ENCODE peak calls at places on chromosomes 3 and 15, in ten cellular contexts. One of them, this sample, is unnamed.

GRCh38 chr3:137163241-137163916 is 205.6 kb downstream of the IL20RB start:
- ATAC-seq in activated naive CD8-positive, alpha-beta T cell treated with anti-CD3 and anti-CD28 coated beads, Interleukin-2, amount 50 U/mL, for 24 hours: no peak
- ATAC-seq in CD4-positive, alpha-beta T cell: no peak
- ATAC-seq in lower lobe of right lung: peak
- ATAC-seq in psoas muscle: no peak
- ATAC-seq in esophagus mucosa: no peak
- ATAC-seq in left ventricle myocardium superior: peak
- ATAC-seq in activated CD8-positive, alpha-beta T cell treated with anti-CD3 and anti-CD28 coated beads, Interleukin-2, amount 10 ng/mL, durations not matched to agents 7 days and 5 days: no peak
- ATAC-seq in stimulated activated naive B cell treated with anti-CD40 and anti-IgM and Interleukin-4, amounts not matched to agents 10 μg/mL and 1 μg/mL and 100 μg/mL, for 72 hours: no peak
- ATAC-seq in stimulated activated naive CD8-positive, alpha-beta T cell treated with anti-CD3 and anti-CD28 coated beads, Interleukin-15, amount 100 ng/mL, for 72 hours: no peak
- ATAC-seq in this sample: no peak

GRCh38 chr3:179991104-179991503 is 45.6 kb downstream of the PEX5L start:
- ATAC-seq in activated naive CD8-positive, alpha-beta T cell treated with anti-CD3 and anti-CD28 coated beads, Interleukin-2, amount 50 U/mL, for 24 hours: no peak
- ATAC-seq in CD4-positive, alpha-beta T cell: no peak
- ATAC-seq in lower lobe of right lung: no peak
- ATAC-seq in psoas muscle: no peak
- ATAC-seq in esophagus mucosa: no peak
- ATAC-seq in left ventricle myocardium superior: no peak
- ATAC-seq in activated CD8-positive, alpha-beta T cell treated with anti-CD3 and anti-CD28 coated beads, Interleukin-2, amount 10 ng/mL, durations not matched to agents 7 days and 5 days: no peak
- ATAC-seq in stimulated activated naive B cell treated with anti-CD40 and anti-IgM and Interleukin-4, amounts not matched to agents 10 μg/mL and 1 μg/mL and 100 μg/mL, for 72 hours: no peak
- ATAC-seq in stimulated activated naive CD8-positive, alpha-beta T cell treated with anti-CD3 and anti-CD28 coated beads, Interleukin-15, amount 100 ng/mL, for 72 hours: no peak
- ATAC-seq in this sample: no peak

GRCh38 chr15:42449770-42450433 is 41.0 kb downstream of the ZNF106 start:
- ATAC-seq in activated naive CD8-positive, alpha-beta T cell treated with anti-CD3 and anti-CD28 coated beads, Interleukin-2, amount 50 U/mL, for 24 hours: no peak
- ATAC-seq in CD4-positive, alpha-beta T cell: no peak
- ATAC-seq in lower lobe of right lung: peak
- ATAC-seq in psoas muscle: peak
- ATAC-seq in esophagus mucosa: no peak
- ATAC-seq in left ventricle myocardium superior: peak
- ATAC-seq in activated CD8-positive, alpha-beta T cell treated with anti-CD3 and anti-CD28 coated beads, Interleukin-2, amount 10 ng/mL, durations not matched to agents 7 days and 5 days: no peak
- ATAC-seq in stimulated activated naive B cell treated with anti-CD40 and anti-IgM and Interleukin-4, amounts not matched to agents 10 μg/mL and 1 μg/mL and 100 μg/mL, for 72 hours: no peak
- ATAC-seq in stimulated activated naive CD8-positive, alpha-beta T cell treated with anti-CD3 and anti-CD28 coated beads, Interleukin-15, amount 100 ng/mL, for 72 hours: no peak
- ATAC-seq in this sample: no peak

GRCh38 chr15:79960502-79961217 is 10.3 kb downstream of the BCL2A1 start:
- ATAC-seq in activated naive CD8-positive, alpha-beta T cell treated with anti-CD3 and anti-CD28 coated beads, Interleukin-2, amount 50 U/mL, for 24 hours: no peak
- ATAC-seq in CD4-positive, alpha-beta T cell: no peak
- ATAC-seq in lower lobe of right lung: peak
- ATAC-seq in psoas muscle: no peak
- ATAC-seq in esophagus mucosa: no peak
- ATAC-seq in left ventricle myocardium superior: no peak
- ATAC-seq in activated CD8-positive, alpha-beta T cell treated with anti-CD3 and anti-CD28 coated beads, Interleukin-2, amount 10 ng/mL, durations not matched to agents 7 days and 5 days: no peak
- ATAC-seq in stimulated activated naive B cell treated with anti-CD40 and anti-IgM and Interleukin-4, amounts not matched to agents 10 μg/mL and 1 μg/mL and 100 μg/mL, for 72 hours: no peak
- ATAC-seq in stimulated activated naive CD8-positive, alpha-beta T cell treated with anti-CD3 and anti-CD28 coated beads, Interleukin-15, amount 100 ng/mL, for 72 hours: no peak
- ATAC-seq in this sample: no peak

GRCh38 chr3:169133178-169134161 is 530.0 kb downstream of the MECOM start:
- ATAC-seq in activated naive CD8-positive, alpha-beta T cell treated with anti-CD3 and anti-CD28 coated beads, Interleukin-2, amount 50 U/mL, for 24 hours: no peak
- ATAC-seq in CD4-positive, alpha-beta T cell: no peak
- ATAC-seq in lower lobe of right lung: peak
- ATAC-seq in psoas muscle: no peak
- ATAC-seq in esophagus mucosa: peak
- ATAC-seq in left ventricle myocardium superior: no peak
- ATAC-seq in activated CD8-positive, alpha-beta T cell treated with anti-CD3 and anti-CD28 coated beads, Interleukin-2, amount 10 ng/mL, durations not matched to agents 7 days and 5 days: no peak
- ATAC-seq in stimulated activated naive B cell treated with anti-CD40 and anti-IgM and Interleukin-4, amounts not matched to agents 10 μg/mL and 1 μg/mL and 100 μg/mL, for 72 hours: no peak
- ATAC-seq in stimulated activated naive CD8-positive, alpha-beta T cell treated with anti-CD3 and anti-CD28 coated beads, Interleukin-15, amount 100 ng/mL, for 72 hours: no peak
- ATAC-seq in this sample: no peak

GRCh38 chr15:100593431-100593830 is 8.6 kb downstream of the LINS1 start:
- ATAC-seq in activated naive CD8-positive, alpha-beta T cell treated with anti-CD3 and anti-CD28 coated beads, Interleukin-2, amount 50 U/mL, for 24 hours: no peak
- ATAC-seq in CD4-positive, alpha-beta T cell: no peak
- ATAC-seq in lower lobe of right lung: no peak
- ATAC-seq in psoas muscle: no peak
- ATAC-seq in esophagus mucosa: no peak
- ATAC-seq in left ventricle myocardium superior: no peak
- ATAC-seq in activated CD8-positive, alpha-beta T cell treated with anti-CD3 and anti-CD28 coated beads, Interleukin-2, amount 10 ng/mL, durations not matched to agents 7 days and 5 days: no peak
- ATAC-seq in stimulated activated naive B cell treated with anti-CD40 and anti-IgM and Interleukin-4, amounts not matched to agents 10 μg/mL and 1 μg/mL and 100 μg/mL, for 72 hours: no peak
- ATAC-seq in stimulated activated naive CD8-positive, alpha-beta T cell treated with anti-CD3 and anti-CD28 coated beads, Interleukin-15, amount 100 ng/mL, for 72 hours: no peak
- ATAC-seq in this sample: no peak

GRCh38 chr3:170387952-170388351 is 30.4 kb downstream of the SKIL start:
- ATAC-seq in activated naive CD8-positive, alpha-beta T cell treated with anti-CD3 and anti-CD28 coated beads, Interleukin-2, amount 50 U/mL, for 24 hours: no peak
- ATAC-seq in CD4-positive, alpha-beta T cell: no peak
- ATAC-seq in lower lobe of right lung: no peak
- ATAC-seq in psoas muscle: no peak
- ATAC-seq in esophagus mucosa: no peak
- ATAC-seq in left ventricle myocardium superior: no peak
- ATAC-seq in activated CD8-positive, alpha-beta T cell treated with anti-CD3 and anti-CD28 coated beads, Interleukin-2, amount 10 ng/mL, durations not matched to agents 7 days and 5 days: no peak
- ATAC-seq in stimulated activated naive B cell treated with anti-CD40 and anti-IgM and Interleukin-4, amounts not matched to agents 10 μg/mL and 1 μg/mL and 100 μg/mL, for 72 hours: no peak
- ATAC-seq in stimulated activated naive CD8-positive, alpha-beta T cell treated with anti-CD3 and anti-CD28 coated beads, Interleukin-15, amount 100 ng/mL, for 72 hours: no peak
- ATAC-seq in this sample: no peak

GRCh38 chr15:40695469-40695910 is 516 bp downstream of the RAD51 start:
- ATAC-seq in activated naive CD8-positive, alpha-beta T cell treated with anti-CD3 and anti-CD28 coated beads, Interleukin-2, amount 50 U/mL, for 24 hours: peak
- ATAC-seq in CD4-positive, alpha-beta T cell: no peak
- ATAC-seq in lower lobe of right lung: peak
- ATAC-seq in psoas muscle: peak
- ATAC-seq in esophagus mucosa: peak
- ATAC-seq in left ventricle myocardium superior: no peak
- ATAC-seq in activated CD8-positive, alpha-beta T cell treated with anti-CD3 and anti-CD28 coated beads, Interleukin-2, amount 10 ng/mL, durations not matched to agents 7 days and 5 days: peak
- ATAC-seq in stimulated activated naive B cell treated with anti-CD40 and anti-IgM and Interleukin-4, amounts not matched to agents 10 μg/mL and 1 μg/mL and 100 μg/mL, for 72 hours: peak
- ATAC-seq in stimulated activated naive CD8-positive, alpha-beta T cell treated with anti-CD3 and anti-CD28 coated beads, Interleukin-15, amount 100 ng/mL, for 72 hours: peak
- ATAC-seq in this sample: peak

GRCh38 chr3:185677146-185677829 is 91.2 kb downstream of the SENP2 start:
- ATAC-seq in activated naive CD8-positive, alpha-beta T cell treated with anti-CD3 and anti-CD28 coated beads, Interleukin-2, amount 50 U/mL, for 24 hours: peak
- ATAC-seq in CD4-positive, alpha-beta T cell: no peak
- ATAC-seq in lower lobe of right lung: peak
- ATAC-seq in psoas muscle: no peak
- ATAC-seq in esophagus mucosa: peak
- ATAC-seq in left ventricle myocardium superior: peak
- ATAC-seq in activated CD8-positive, alpha-beta T cell treated with anti-CD3 and anti-CD28 coated beads, Interleukin-2, amount 10 ng/mL, durations not matched to agents 7 days and 5 days: no peak
- ATAC-seq in stimulated activated naive B cell treated with anti-CD40 and anti-IgM and Interleukin-4, amounts not matched to agents 10 μg/mL and 1 μg/mL and 100 μg/mL, for 72 hours: peak
- ATAC-seq in stimulated activated naive CD8-positive, alpha-beta T cell treated with anti-CD3 and anti-CD28 coated beads, Interleukin-15, amount 100 ng/mL, for 72 hours: peak
- ATAC-seq in this sample: no peak

GRCh38 chr3:133966954-133967353 is 62.8 kb downstream of the SLCO2A1 start:
- ATAC-seq in activated naive CD8-positive, alpha-beta T cell treated with anti-CD3 and anti-CD28 coated beads, Interleukin-2, amount 50 U/mL, for 24 hours: no peak
- ATAC-seq in CD4-positive, alpha-beta T cell: no peak
- ATAC-seq in lower lobe of right lung: no peak
- ATAC-seq in psoas muscle: no peak
- ATAC-seq in esophagus mucosa: no peak
- ATAC-seq in left ventricle myocardium superior: no peak
- ATAC-seq in activated CD8-positive, alpha-beta T cell treated with anti-CD3 and anti-CD28 coated beads, Interleukin-2, amount 10 ng/mL, durations not matched to agents 7 days and 5 days: no peak
- ATAC-seq in stimulated activated naive B cell treated with anti-CD40 and anti-IgM and Interleukin-4, amounts not matched to agents 10 μg/mL and 1 μg/mL and 100 μg/mL, for 72 hours: no peak
- ATAC-seq in stimulated activated naive CD8-positive, alpha-beta T cell treated with anti-CD3 and anti-CD28 coated beads, Interleukin-15, amount 100 ng/mL, for 72 hours: no peak
- ATAC-seq in this sample: no peak

GRCh38 chr15:66115568-66116206 is 137.9 kb downstream of the MEGF11 start:
- ATAC-seq in activated naive CD8-positive, alpha-beta T cell treated with anti-CD3 and anti-CD28 coated beads, Interleukin-2, amount 50 U/mL, for 24 hours: no peak
- ATAC-seq in CD4-positive, alpha-beta T cell: peak
- ATAC-seq in lower lobe of right lung: no peak
- ATAC-seq in psoas muscle: no peak
- ATAC-seq in esophagus mucosa: peak
- ATAC-seq in left ventricle myocardium superior: no peak
- ATAC-seq in activated CD8-positive, alpha-beta T cell treated with anti-CD3 and anti-CD28 coated beads, Interleukin-2, amount 10 ng/mL, durations not matched to agents 7 days and 5 days: peak
- ATAC-seq in stimulated activated naive B cell treated with anti-CD40 and anti-IgM and Interleukin-4, amounts not matched to agents 10 μg/mL and 1 μg/mL and 100 μg/mL, for 72 hours: no peak
- ATAC-seq in stimulated activated naive CD8-positive, alpha-beta T cell treated with anti-CD3 and anti-CD28 coated beads, Interleukin-15, amount 100 ng/mL, for 72 hours: peak
- ATAC-seq in this sample: peak